ENCODE peak calls at places on chromosomes 2 and 18, in seven cellular contexts. Z is ovary, B is heart right ventricle, Y is neuronal stem cell, V is uterus, L is thoracic aorta, T is Peyer's patch. X is an unnamed sample. For H3K4me1, the result is how much of the 10 kb centered on the place peaks cover.

GRCh38 chr2:102336502-102336945 is 19.1 kb upstream of the IL18R1 start:
- DNase-seq in B (peak), V (peak), L (no peak), T (no peak), Z (no peak), Y (no peak), X (no peak)

GRCh38 chr18:79884296-79884962 is 67.0 kb downstream of the SLC66A2 start:
- DNase-seq in Y (no peak), B (no peak), V (no peak), T (no peak), L (no peak), Z (no peak), X (no peak)

GRCh38 chr2:231711677-231712461 is 3.5 kb downstream of the PTMA start:
- DNase-seq in Y (no peak), B (no peak), T (no peak), Z (peak), L (no peak), V (no peak), X (peak)

GRCh38 chr2:231399853-231400667 is 4.5 kb downstream of the B3GNT7 start:
- DNase-seq in B (peak), L (no peak), T (peak), Y (no peak), V (peak), Z (peak), X (no peak)

GRCh38 chr2:127080941-127081769 is 25.8 kb downstream of the BIN1 start:
- DNase-seq in B (no peak), Y (no peak), V (peak), L (no peak), Z (no peak), T (peak), X (peak)

GRCh38 chr2:239355139-239355538 is 45.7 kb downstream of the HDAC4 start:
- DNase-seq in Y (no peak), L (no peak), T (no peak), B (no peak), Z (no peak), V (no peak), X (no peak)

GRCh38 chr18:31983976-31984375 is 34.6 kb upstream of the RNF125 start:
- DNase-seq in T (no peak), B (no peak), Z (no peak), L (no peak), V (no peak), Y (no peak), X (no peak)

GRCh38 chr2:160322320-160322719 is 122.2 kb upstream of the ITGB6 start:
- DNase-seq in Y (no peak), T (no peak), Z (no peak), L (no peak), B (no peak), V (no peak), X (no peak)

GRCh38 chr18:42760290-42760689 is 355.2 kb downstream of the RIT2 start:
- DNase-seq in V (no peak), T (no peak), L (no peak), Z (no peak), B (no peak), Y (no peak), X (no peak)

GRCh38 chr18:43719264-43719795 is 442.0 kb upstream of the SYT4 start:
- DNase-seq in Y (no peak), Z (no peak), V (no peak), L (no peak), T (no peak), B (no peak), X (no peak)

GRCh38 chr2:24115057-24115456 is 8.1 kb downstream of the PFN4 start:
- DNase-seq in V (no peak), L (no peak), Y (no peak), T (no peak), B (no peak), Z (no peak), X (no peak)

GRCh38 chr18:24212939-24213338 is 74.1 kb downstream of the CABYR start:
- DNase-seq in T (no peak), V (no peak), Z (no peak), B (no peak), Y (no peak), L (no peak), X (no peak)

GRCh38 chr2:2328847-2329246 is 2.2 kb downstream of the MYT1L start:
- DNase-seq in L (no peak), T (no peak), B (no peak), Y (peak), V (no peak), Z (no peak), X (no peak)

GRCh38 chr2:84071050-84071449 is 388.0 kb downstream of the SUCLG1 start:
- DNase-seq in L (no peak), B (no peak), V (no peak), Z (no peak), T (no peak), Y (no peak), X (no peak)

GRCh38 chr18:50154420-50154819 is 40.5 kb downstream of the MYO5B start:
- DNase-seq in B (no peak), T (no peak), Y (no peak), L (no peak), V (no peak), Z (no peak), X (no peak)

GRCh38 chr2:117828870-117829269 is 14.4 kb downstream of the DDX18 start:
- DNase-seq in Y (no peak), Z (no peak), B (no peak), V (no peak), T (no peak), L (no peak), X (no peak)

GRCh38 chr2:117087565-117088291 is 726.8 kb upstream of the DDX18 start:
- DNase-seq in B (no peak), V (no peak), Z (no peak), T (no peak), Y (peak), L (no peak), X (no peak)

GRCh38 chr2:12321017-12321641 is 395.6 kb upstream of the TRIB2 start:
- DNase-seq in Y (no peak), T (no peak), V (peak), B (peak), Z (peak), L (peak), X (no peak)

GRCh38 chr2:222358876-222359275 is 60.1 kb upstream of the PAX3 start:
- DNase-seq in B (peak), Y (no peak), V (no peak), T (no peak), L (no peak), Z (no peak), X (no peak)

GRCh38 chr2:126856403-126856802 is 42.3 kb upstream of the TEX51 start:
- DNase-seq in B (no peak), Z (no peak), T (no peak), L (no peak), V (no peak), Y (no peak), X (no peak)

GRCh38 chr2:98806266-98806697 is 75.3 kb upstream of the MGAT4A start:
- DNase-seq in T (no peak), Z (no peak), B (peak), V (peak), Y (no peak), L (peak), X (no peak)

GRCh38 chr2:158837645-158838044 is 42.5 kb downstream of the DAPL1 start:
- DNase-seq in T (no peak), Z (no peak), Y (no peak), B (no peak), L (no peak), V (no peak), X (no peak)

GRCh38 chr2:10478916-10479315 is 30.8 kb upstream of the ODC1 start:
- DNase-seq in T (peak), L (no peak), B (no peak), Z (no peak), Y (no peak), V (no peak), X (no peak)

GRCh38 chr2:172836386-172837200 is 100.9 kb downstream of the RAPGEF4 start:
- DNase-seq in L (no peak), Y (no peak), T (no peak), Z (no peak), V (no peak), B (peak), X (peak)

GRCh38 chr2:106165064-106165463 is 29.0 kb downstream of the UXS1 start:
- DNase-seq in Y (peak), L (no peak), Z (no peak), B (no peak), T (no peak), V (no peak), X (no peak)

GRCh38 chr2:106163948-106164580 is 30.0 kb downstream of the UXS1 start:
- DNase-seq in L (no peak), Z (no peak), Y (no peak), V (no peak), B (no peak), T (no peak), X (peak)

GRCh38 chr2:106167067-106167466 is 27.0 kb downstream of the UXS1 start:
- DNase-seq in V (no peak), Z (no peak), Y (no peak), B (no peak), L (no peak), T (no peak), X (no peak)

GRCh38 chr2:106168657-106169056 is 25.4 kb downstream of the UXS1 start:
- DNase-seq in B (no peak), T (no peak), V (no peak), Z (no peak), Y (no peak), L (no peak), X (no peak)

GRCh38 chr2:106165556-106165955 is 28.5 kb downstream of the UXS1 start:
- DNase-seq in Z (no peak), V (no peak), Y (peak), B (no peak), T (no peak), L (no peak), X (no peak)
- H3K4me1 ChIP-seq in Z (under half), V (under half), Y (under half), B (under half), T (under half), L (under half), X (half or more)

DNA sequence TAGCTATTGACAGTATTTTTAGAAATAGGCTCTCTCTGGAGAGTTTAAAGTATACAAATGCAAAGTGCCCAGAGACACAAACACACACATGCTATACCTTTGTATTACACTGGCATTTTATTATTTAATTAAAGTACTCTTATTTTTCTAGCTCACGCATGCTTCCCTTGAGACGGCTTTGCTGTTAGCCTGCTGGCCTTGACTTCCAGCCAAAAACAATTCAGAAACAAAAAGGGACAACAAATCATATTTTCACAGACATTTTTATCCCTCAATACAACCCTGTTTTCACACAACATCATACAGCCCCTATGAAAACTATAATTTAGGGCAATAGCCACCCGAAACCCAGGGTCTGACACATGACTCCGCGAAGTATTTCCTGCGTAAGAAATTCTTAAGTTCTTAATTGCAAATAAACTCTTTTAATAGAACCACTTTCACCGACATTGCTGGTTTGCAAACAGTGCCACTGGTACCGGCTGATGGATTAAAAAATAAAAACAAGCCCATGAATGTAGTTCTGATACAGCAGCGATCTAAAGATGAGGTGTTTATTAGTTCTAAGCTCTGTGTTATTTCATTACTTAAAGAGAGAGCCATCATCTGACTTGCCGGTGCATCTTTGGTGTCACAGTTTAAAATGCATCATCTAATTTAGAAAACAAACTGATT is 185.1 kb downstream of the TCF4 start:
- DNase-seq in Y (no peak), T (no peak), L (no peak), V (no peak), B (no peak), Z (no peak), X (no peak)
- H3K4me3 ChIP-seq in Y (no peak), T (no peak), L (peak), V (peak), B (peak), Z (peak), X (no peak)

GRCh38 chr18:59902993-59903610 is 3.3 kb downstream of the PMAIP1 start:
- DNase-seq in B (no peak), T (no peak), L (no peak), Z (no peak), Y (no peak), V (no peak), X (no peak)
- H3K27ac ChIP-seq in B (no peak), T (no peak), L (no peak), Z (no peak), Y (no peak), V (no peak), X (peak)

DNA sequence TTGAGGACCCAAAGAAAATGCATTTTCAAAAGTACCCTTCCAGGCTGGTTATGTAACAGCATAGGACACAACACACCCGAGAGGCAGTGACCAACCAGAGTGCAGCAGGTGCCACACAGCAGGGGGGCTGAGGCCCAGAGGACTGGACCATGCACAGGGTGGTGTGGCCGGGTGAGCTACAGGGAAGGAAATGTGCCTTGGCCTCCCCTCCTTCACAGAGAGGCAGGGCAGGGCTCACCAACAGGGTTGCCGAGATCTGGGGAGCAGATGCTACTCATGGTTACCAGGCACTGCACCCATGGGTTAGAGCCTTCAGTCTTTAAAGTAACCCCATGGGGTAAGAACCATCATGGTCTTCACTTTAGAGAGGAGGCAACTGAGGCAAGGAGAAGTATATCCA is 158.4 kb downstream of the MSH2 start:
- DNase-seq in L (no peak), T (no peak), V (no peak), Z (no peak), Y (no peak), B (no peak), X (no peak)
- H3K4me1 ChIP-seq in L (under half), T (under half), V (under half), Z (under half), Y (under half), B (under half), X (under half)

GRCh38 chr2:113709022-113709421 is 47.4 kb downstream of the SLC35F5 start:
- DNase-seq in Y (no peak), L (no peak), T (no peak), V (no peak), Z (no peak), B (no peak), X (no peak)

GRCh38 chr2:113712941-113713340 is 43.5 kb downstream of the SLC35F5 start:
- DNase-seq in Y (no peak), B (no peak), V (no peak), Z (no peak), T (no peak), L (no peak), X (no peak)

GRCh38 chr2:113707106-113707505 is 49.3 kb downstream of the SLC35F5 start:
- DNase-seq in Y (no peak), V (no peak), T (no peak), Z (no peak), L (no peak), B (no peak), X (no peak)

GRCh38 chr2:113716291-113716690 is 40.2 kb downstream of the SLC35F5 start:
- DNase-seq in V (no peak), L (no peak), Y (no peak), B (no peak), Z (no peak), T (no peak), X (no peak)

GRCh38 chr2:113711857-113712256 is 44.6 kb downstream of the SLC35F5 start:
- DNase-seq in B (no peak), T (no peak), Y (no peak), V (no peak), L (no peak), Z (no peak), X (no peak)
- H3K4me3 ChIP-seq in B (no peak), T (no peak), Y (no peak), V (no peak), L (no peak), Z (no peak), X (no peak)

DNA sequence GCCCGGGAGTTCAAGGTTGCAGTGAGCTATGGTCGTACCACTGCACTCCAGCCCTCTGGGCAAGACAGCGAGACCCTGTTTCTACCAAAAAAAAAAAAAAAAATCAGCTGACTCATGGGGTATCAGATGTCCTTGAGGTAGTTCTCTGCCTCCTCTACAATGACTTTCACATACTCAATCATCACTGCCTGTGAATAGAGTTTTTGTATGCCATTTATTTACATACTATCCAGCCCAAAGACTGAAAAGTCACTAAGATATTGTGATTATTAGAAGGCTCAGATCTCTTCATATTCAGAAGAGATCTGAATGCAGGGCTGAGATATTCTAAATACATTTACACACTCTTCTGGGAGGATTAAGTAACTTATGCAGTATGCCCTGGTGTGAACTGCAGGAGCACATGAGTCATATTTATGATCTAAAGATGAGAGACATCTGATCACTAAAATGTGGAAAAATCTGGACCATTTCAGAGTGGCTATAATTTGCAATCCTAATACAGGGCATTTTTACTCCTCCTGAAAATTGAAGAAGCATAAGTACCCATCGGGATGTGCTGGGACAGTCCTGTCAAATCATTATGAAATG is 38.9 kb downstream of the KLF7 start:
- DNase-seq in V (no peak), Z (no peak), L (no peak), T (no peak), Y (no peak), B (no peak), X (no peak)
- H3K27ac ChIP-seq in V (no peak), Z (no peak), L (no peak), T (no peak), Y (no peak), B (no peak), X (no peak)

X was measured in CD4-positive, CD25-positive, alpha-beta regulatory T cell.